ENCODE peak calls at places on chromosomes 1 and 21, in seven cellular contexts. One of them, this sample, is unnamed.

GRCh38 chr1:156160744-156161181 is 7.4 kb downstream of the SEMA4A start:
- DNase-seq in kidney tubule cell: no peak
- DNase-seq in colonic mucosa: peak; percentile 81
- DNase-seq in SHP77: no peak
- DNase-seq in stimulated activated CD4-positive, alpha-beta T cell treated with anti-CD3 and anti-CD28 coated beads, TNF-alpha, amount 100 ng/mL, for 24 hours: peak; percentile 87
- DNase-seq in effector CD4-positive, alpha-beta T cell: peak; percentile 55
- DNase-seq in PC-3: no peak
- DNase-seq in this sample: peak; percentile 49

GRCh38 chr1:230909974-230910754 is 41.8 kb upstream of the C1orf198 start:
- DNase-seq in colonic mucosa: no peak
- DNase-seq in PC-3: no peak
- DNase-seq in SHP77: no peak
- DNase-seq in stimulated activated CD4-positive, alpha-beta T cell treated with anti-CD3 and anti-CD28 coated beads, TNF-alpha, amount 100 ng/mL, for 24 hours: no peak
- DNase-seq in effector CD4-positive, alpha-beta T cell: no peak
- DNase-seq in kidney tubule cell: no peak
- DNase-seq in this sample: no peak

GRCh38 chr1:36174716-36175115 is 18.8 kb downstream of the MAP7D1 start:
- DNase-seq in effector CD4-positive, alpha-beta T cell: no peak
- DNase-seq in SHP77: no peak
- DNase-seq in stimulated activated CD4-positive, alpha-beta T cell treated with anti-CD3 and anti-CD28 coated beads, TNF-alpha, amount 100 ng/mL, for 24 hours: no peak
- DNase-seq in kidney tubule cell: no peak
- DNase-seq in PC-3: no peak
- DNase-seq in colonic mucosa: no peak
- DNase-seq in this sample: no peak

GRCh38 chr1:10793129-10793651 is 3.3 kb downstream of the CASZ1 start:
- DNase-seq in effector CD4-positive, alpha-beta T cell: no peak
- DNase-seq in colonic mucosa: peak; percentile 78
- DNase-seq in SHP77: no peak
- DNase-seq in stimulated activated CD4-positive, alpha-beta T cell treated with anti-CD3 and anti-CD28 coated beads, TNF-alpha, amount 100 ng/mL, for 24 hours: no peak
- DNase-seq in PC-3: peak; percentile 46
- DNase-seq in kidney tubule cell: peak; percentile 38
- DNase-seq in this sample: no peak

GRCh38 chr1:113684153-113684541 is 75.1 kb downstream of the PHTF1 start:
- DNase-seq in colonic mucosa: peak; percentile 39
- DNase-seq in kidney tubule cell: no peak
- DNase-seq in SHP77: no peak
- DNase-seq in PC-3: no peak
- DNase-seq in stimulated activated CD4-positive, alpha-beta T cell treated with anti-CD3 and anti-CD28 coated beads, TNF-alpha, amount 100 ng/mL, for 24 hours: no peak
- DNase-seq in effector CD4-positive, alpha-beta T cell: no peak
- DNase-seq in this sample: no peak

GRCh38 chr1:195345149-195345548 is 1263.1 kb downstream of the KCNT2 start:
- DNase-seq in SHP77: no peak
- DNase-seq in colonic mucosa: no peak
- DNase-seq in kidney tubule cell: no peak
- DNase-seq in stimulated activated CD4-positive, alpha-beta T cell treated with anti-CD3 and anti-CD28 coated beads, TNF-alpha, amount 100 ng/mL, for 24 hours: no peak
- DNase-seq in PC-3: no peak
- DNase-seq in effector CD4-positive, alpha-beta T cell: no peak
- DNase-seq in this sample: no peak

GRCh38 chr21:26072891-26073615 is 97.5 kb downstream of the APP start:
- DNase-seq in effector CD4-positive, alpha-beta T cell: no peak
- DNase-seq in SHP77: no peak
- DNase-seq in kidney tubule cell: peak; percentile 57
- DNase-seq in PC-3: no peak
- DNase-seq in stimulated activated CD4-positive, alpha-beta T cell treated with anti-CD3 and anti-CD28 coated beads, TNF-alpha, amount 100 ng/mL, for 24 hours: no peak
- DNase-seq in colonic mucosa: no peak
- DNase-seq in this sample: no peak

GRCh38 chr1:119937198-119937597 is 40.9 kb upstream of the ADAM30 start:
- DNase-seq in PC-3: no peak
- DNase-seq in SHP77: no peak
- DNase-seq in effector CD4-positive, alpha-beta T cell: no peak
- DNase-seq in colonic mucosa: no peak
- DNase-seq in kidney tubule cell: no peak
- DNase-seq in stimulated activated CD4-positive, alpha-beta T cell treated with anti-CD3 and anti-CD28 coated beads, TNF-alpha, amount 100 ng/mL, for 24 hours: no peak
- DNase-seq in this sample: no peak

GRCh38 chr1:206479164-206480125 is 9.2 kb downstream of the IKBKE start:
- DNase-seq in SHP77: peak; percentile 53
- DNase-seq in stimulated activated CD4-positive, alpha-beta T cell treated with anti-CD3 and anti-CD28 coated beads, TNF-alpha, amount 100 ng/mL, for 24 hours: peak; percentile 68
- DNase-seq in PC-3: peak; percentile 95
- DNase-seq in kidney tubule cell: peak; percentile 74
- DNase-seq in colonic mucosa: peak; percentile 69
- DNase-seq in effector CD4-positive, alpha-beta T cell: peak; percentile 52
- DNase-seq in this sample: peak; percentile 44

GRCh38 chr21:46080171-46081021 is 17.5 kb upstream of the COL6A2 start:
- DNase-seq in SHP77: no peak
- DNase-seq in kidney tubule cell: no peak
- DNase-seq in colonic mucosa: no peak
- DNase-seq in PC-3: no peak
- DNase-seq in effector CD4-positive, alpha-beta T cell: no peak
- DNase-seq in stimulated activated CD4-positive, alpha-beta T cell treated with anti-CD3 and anti-CD28 coated beads, TNF-alpha, amount 100 ng/mL, for 24 hours: no peak
- DNase-seq in this sample: peak; percentile 7

GRCh38 chr1:202361701-202362100 is 13.2 kb downstream of the PPP1R12B start:
- DNase-seq in effector CD4-positive, alpha-beta T cell: no peak
- DNase-seq in kidney tubule cell: no peak
- DNase-seq in SHP77: no peak
- DNase-seq in colonic mucosa: no peak
- DNase-seq in PC-3: no peak
- DNase-seq in stimulated activated CD4-positive, alpha-beta T cell treated with anti-CD3 and anti-CD28 coated beads, TNF-alpha, amount 100 ng/mL, for 24 hours: no peak
- DNase-seq in this sample: no peak

GRCh38 chr1:184465489-184466146 is 78.8 kb downstream of the C1orf21 start:
- DNase-seq in SHP77: no peak
- DNase-seq in kidney tubule cell: no peak
- DNase-seq in stimulated activated CD4-positive, alpha-beta T cell treated with anti-CD3 and anti-CD28 coated beads, TNF-alpha, amount 100 ng/mL, for 24 hours: no peak
- DNase-seq in colonic mucosa: no peak
- DNase-seq in PC-3: no peak
- DNase-seq in effector CD4-positive, alpha-beta T cell: no peak
- DNase-seq in this sample: no peak

GRCh38 chr1:204448321-204448964 is 36.8 kb upstream of the PPP1R15B start:
- DNase-seq in SHP77: no peak
- DNase-seq in colonic mucosa: peak; percentile 87
- DNase-seq in PC-3: peak; percentile 98
- DNase-seq in stimulated activated CD4-positive, alpha-beta T cell treated with anti-CD3 and anti-CD28 coated beads, TNF-alpha, amount 100 ng/mL, for 24 hours: no peak
- DNase-seq in kidney tubule cell: peak; percentile 75
- DNase-seq in effector CD4-positive, alpha-beta T cell: no peak
- DNase-seq in this sample: no peak

GRCh38 chr1:64675718-64676345 is 69.0 kb upstream of the RAVER2 start:
- DNase-seq in SHP77: peak; percentile 1
- DNase-seq in effector CD4-positive, alpha-beta T cell: no peak
- DNase-seq in kidney tubule cell: peak; percentile 25
- DNase-seq in PC-3: peak; percentile 38
- DNase-seq in stimulated activated CD4-positive, alpha-beta T cell treated with anti-CD3 and anti-CD28 coated beads, TNF-alpha, amount 100 ng/mL, for 24 hours: no peak
- DNase-seq in colonic mucosa: no peak
- DNase-seq in this sample: no peak

GRCh38 chr1:7265771-7266371 is 480.6 kb downstream of the CAMTA1 start:
- DNase-seq in kidney tubule cell: peak; percentile 98
- DNase-seq in SHP77: peak; percentile 84
- DNase-seq in stimulated activated CD4-positive, alpha-beta T cell treated with anti-CD3 and anti-CD28 coated beads, TNF-alpha, amount 100 ng/mL, for 24 hours: no peak
- DNase-seq in colonic mucosa: peak; percentile 95
- DNase-seq in effector CD4-positive, alpha-beta T cell: no peak
- DNase-seq in PC-3: peak; percentile 95
- DNase-seq in this sample: no peak

GRCh38 chr1:26787381-26787705 is 407 bp upstream of the PIGV start:
- DNase-seq in SHP77: peak; percentile 59
- DNase-seq in colonic mucosa: no peak
- DNase-seq in PC-3: no peak
- DNase-seq in effector CD4-positive, alpha-beta T cell: peak; percentile 51
- DNase-seq in stimulated activated CD4-positive, alpha-beta T cell treated with anti-CD3 and anti-CD28 coated beads, TNF-alpha, amount 100 ng/mL, for 24 hours: peak; percentile 71
- DNase-seq in kidney tubule cell: no peak
- DNase-seq in this sample: peak; percentile 64

GRCh38 chr1:65195495-65196417 is 47.8 kb downstream of the AK4 start:
- DNase-seq in SHP77: no peak
- DNase-seq in PC-3: no peak
- DNase-seq in stimulated activated CD4-positive, alpha-beta T cell treated with anti-CD3 and anti-CD28 coated beads, TNF-alpha, amount 100 ng/mL, for 24 hours: no peak
- DNase-seq in colonic mucosa: no peak
- DNase-seq in kidney tubule cell: no peak
- DNase-seq in effector CD4-positive, alpha-beta T cell: no peak
- DNase-seq in this sample: no peak

GRCh38 chr1:19606817-19607706 is 37.0 kb upstream of the NBL1 start:
- DNase-seq in effector CD4-positive, alpha-beta T cell: peak; percentile 62
- DNase-seq in kidney tubule cell: no peak
- DNase-seq in stimulated activated CD4-positive, alpha-beta T cell treated with anti-CD3 and anti-CD28 coated beads, TNF-alpha, amount 100 ng/mL, for 24 hours: peak; percentile 17
- DNase-seq in PC-3: no peak
- DNase-seq in colonic mucosa: no peak
- DNase-seq in SHP77: no peak
- DNase-seq in this sample: peak; percentile 61

GRCh38 chr1:41673355-41673754 is 188.9 kb upstream of the EDN2 start:
- DNase-seq in effector CD4-positive, alpha-beta T cell: peak; percentile 25
- DNase-seq in SHP77: no peak
- DNase-seq in PC-3: no peak
- DNase-seq in stimulated activated CD4-positive, alpha-beta T cell treated with anti-CD3 and anti-CD28 coated beads, TNF-alpha, amount 100 ng/mL, for 24 hours: no peak
- DNase-seq in colonic mucosa: no peak
- DNase-seq in kidney tubule cell: peak; percentile 27
- DNase-seq in this sample: peak; percentile 59

GRCh38 chr1:1199141-1199960 is 7.0 kb downstream of the TNFRSF18 start:
- DNase-seq in colonic mucosa: no peak
- DNase-seq in effector CD4-positive, alpha-beta T cell: peak; percentile 1
- DNase-seq in SHP77: no peak
- DNase-seq in PC-3: no peak
- DNase-seq in stimulated activated CD4-positive, alpha-beta T cell treated with anti-CD3 and anti-CD28 coated beads, TNF-alpha, amount 100 ng/mL, for 24 hours: no peak
- DNase-seq in kidney tubule cell: no peak
- DNase-seq in this sample: no peak

GRCh38 chr1:2594001-2594640 is 7.5 kb downstream of the PRXL2B start:
- DNase-seq in colonic mucosa: peak; percentile 74
- DNase-seq in effector CD4-positive, alpha-beta T cell: no peak
- DNase-seq in kidney tubule cell: peak; percentile 43
- DNase-seq in SHP77: peak; percentile 36
- DNase-seq in stimulated activated CD4-positive, alpha-beta T cell treated with anti-CD3 and anti-CD28 coated beads, TNF-alpha, amount 100 ng/mL, for 24 hours: no peak
- DNase-seq in PC-3: peak; percentile 19
- DNase-seq in this sample: no peak

GRCh38 chr1:79899914-79900313 is 893.4 kb upstream of the ADGRL4 start:
- DNase-seq in SHP77: no peak
- DNase-seq in stimulated activated CD4-positive, alpha-beta T cell treated with anti-CD3 and anti-CD28 coated beads, TNF-alpha, amount 100 ng/mL, for 24 hours: no peak
- DNase-seq in PC-3: peak; percentile 74
- DNase-seq in kidney tubule cell: peak; percentile 67
- DNase-seq in colonic mucosa: no peak
- DNase-seq in effector CD4-positive, alpha-beta T cell: no peak
- DNase-seq in this sample: no peak

GRCh38 chr1:56106551-56107277 is 472.6 kb downstream of the PLPP3 start:
- DNase-seq in SHP77: no peak
- DNase-seq in colonic mucosa: no peak
- DNase-seq in PC-3: no peak
- DNase-seq in kidney tubule cell: no peak
- DNase-seq in effector CD4-positive, alpha-beta T cell: no peak
- DNase-seq in stimulated activated CD4-positive, alpha-beta T cell treated with anti-CD3 and anti-CD28 coated beads, TNF-alpha, amount 100 ng/mL, for 24 hours: no peak
- DNase-seq in this sample: no peak

GRCh38 chr1:54549181-54549924 is 1.3 kb downstream of the ACOT11 start:
- DNase-seq in effector CD4-positive, alpha-beta T cell: no peak
- DNase-seq in stimulated activated CD4-positive, alpha-beta T cell treated with anti-CD3 and anti-CD28 coated beads, TNF-alpha, amount 100 ng/mL, for 24 hours: no peak
- DNase-seq in PC-3: no peak
- DNase-seq in colonic mucosa: no peak
- DNase-seq in SHP77: no peak
- DNase-seq in kidney tubule cell: no peak
- DNase-seq in this sample: no peak

GRCh38 chr1:61056674-61057439 is 25.5 kb upstream of the NFIA start:
- DNase-seq in colonic mucosa: peak; percentile 76
- DNase-seq in effector CD4-positive, alpha-beta T cell: peak; percentile 6
- DNase-seq in SHP77: peak; percentile 72
- DNase-seq in PC-3: peak; percentile 65
- DNase-seq in kidney tubule cell: peak; percentile 30
- DNase-seq in stimulated activated CD4-positive, alpha-beta T cell treated with anti-CD3 and anti-CD28 coated beads, TNF-alpha, amount 100 ng/mL, for 24 hours: no peak
- DNase-seq in this sample: no peak

GRCh38 chr1:153444078-153444477 is 16.4 kb downstream of the S100A7 start:
- DNase-seq in kidney tubule cell: no peak
- DNase-seq in stimulated activated CD4-positive, alpha-beta T cell treated with anti-CD3 and anti-CD28 coated beads, TNF-alpha, amount 100 ng/mL, for 24 hours: no peak
- DNase-seq in PC-3: no peak
- DNase-seq in SHP77: no peak
- DNase-seq in colonic mucosa: no peak
- DNase-seq in effector CD4-positive, alpha-beta T cell: no peak
- DNase-seq in this sample: no peak

GRCh38 chr1:119323216-119323982 is 45.2 kb upstream of the HAO2 start:
- DNase-seq in PC-3: no peak
- DNase-seq in kidney tubule cell: no peak
- DNase-seq in stimulated activated CD4-positive, alpha-beta T cell treated with anti-CD3 and anti-CD28 coated beads, TNF-alpha, amount 100 ng/mL, for 24 hours: no peak
- DNase-seq in effector CD4-positive, alpha-beta T cell: no peak
- DNase-seq in colonic mucosa: no peak
- DNase-seq in SHP77: no peak
- DNase-seq in this sample: no peak

GRCh38 chr1:195472298-195472697 is 1135.9 kb downstream of the KCNT2 start:
- DNase-seq in kidney tubule cell: no peak
- DNase-seq in effector CD4-positive, alpha-beta T cell: no peak
- DNase-seq in SHP77: no peak
- DNase-seq in stimulated activated CD4-positive, alpha-beta T cell treated with anti-CD3 and anti-CD28 coated beads, TNF-alpha, amount 100 ng/mL, for 24 hours: no peak
- DNase-seq in PC-3: no peak
- DNase-seq in colonic mucosa: no peak
- DNase-seq in this sample: no peak

GRCh38 chr1:162712317-162713029 is 78.0 kb upstream of the HSD17B7 start:
- DNase-seq in stimulated activated CD4-positive, alpha-beta T cell treated with anti-CD3 and anti-CD28 coated beads, TNF-alpha, amount 100 ng/mL, for 24 hours: no peak
- DNase-seq in kidney tubule cell: no peak
- DNase-seq in PC-3: no peak
- DNase-seq in colonic mucosa: no peak
- DNase-seq in effector CD4-positive, alpha-beta T cell: no peak
- DNase-seq in SHP77: no peak
- DNase-seq in this sample: no peak

GRCh38 chr1:19758227-19758830 is 41.4 kb downstream of the TMCO4 start:
- DNase-seq in effector CD4-positive, alpha-beta T cell: no peak
- DNase-seq in stimulated activated CD4-positive, alpha-beta T cell treated with anti-CD3 and anti-CD28 coated beads, TNF-alpha, amount 100 ng/mL, for 24 hours: no peak
- DNase-seq in PC-3: peak; percentile 54
- DNase-seq in kidney tubule cell: peak; percentile 89
- DNase-seq in colonic mucosa: no peak
- DNase-seq in SHP77: no peak
- DNase-seq in this sample: no peak

GRCh38 chr1:56331892-56332567 is 247.3 kb downstream of the PLPP3 start:
- DNase-seq in kidney tubule cell: peak; percentile 72
- DNase-seq in PC-3: peak; percentile 42
- DNase-seq in effector CD4-positive, alpha-beta T cell: no peak
- DNase-seq in SHP77: peak; percentile 47
- DNase-seq in stimulated activated CD4-positive, alpha-beta T cell treated with anti-CD3 and anti-CD28 coated beads, TNF-alpha, amount 100 ng/mL, for 24 hours: no peak
- DNase-seq in colonic mucosa: no peak
- DNase-seq in this sample: no peak

GRCh38 chr1:27403065-27403726 is 10.8 kb downstream of the GPR3 start:
- DNase-seq in effector CD4-positive, alpha-beta T cell: no peak
- DNase-seq in kidney tubule cell: peak; percentile 29
- DNase-seq in stimulated activated CD4-positive, alpha-beta T cell treated with anti-CD3 and anti-CD28 coated beads, TNF-alpha, amount 100 ng/mL, for 24 hours: no peak
- DNase-seq in colonic mucosa: peak; percentile 53
- DNase-seq in SHP77: no peak
- DNase-seq in PC-3: peak; percentile 6
- DNase-seq in this sample: no peak

GRCh38 chr1:199691540-199691939 is 336.0 kb upstream of the NR5A2 start:
- DNase-seq in SHP77: no peak
- DNase-seq in kidney tubule cell: peak; percentile 89
- DNase-seq in effector CD4-positive, alpha-beta T cell: no peak
- DNase-seq in stimulated activated CD4-positive, alpha-beta T cell treated with anti-CD3 and anti-CD28 coated beads, TNF-alpha, amount 100 ng/mL, for 24 hours: no peak
- DNase-seq in PC-3: peak; percentile 65
- DNase-seq in colonic mucosa: no peak
- DNase-seq in this sample: no peak